ENCODE peak calls at places on chromosome 6, in four cellular contexts. Q is psoas muscle, V is hippocampal formation, F is H7. E is an unnamed sample.

GRCh38 chr6:155498370-155498769 is 42.7 kb upstream of the NOX3 start:
- DNase-seq in F (no peak), V (no peak), Q (no peak), E (no peak)

GRCh38 chr6:68368845-68369244 is 266.2 kb upstream of the ADGRB3 start:
- DNase-seq in V (no peak), Q (no peak), F (no peak), E (no peak)

GRCh38 chr6:12957321-12958051 is 240.9 kb downstream of the PHACTR1 start:
- DNase-seq in Q (peak), F (peak), V (peak), E (peak)

GRCh38 chr6:161301338-161301737 is 27.5 kb upstream of the AGPAT4 start:
- DNase-seq in V (no peak), Q (no peak), F (no peak), E (no peak)

GRCh38 chr6:69026243-69026642 is 391.2 kb downstream of the ADGRB3 start:
- DNase-seq in Q (no peak), V (no peak), F (no peak), E (no peak)

GRCh38 chr6:93721386-93722048 is 302.2 kb upstream of the EPHA7 start:
- DNase-seq in F (peak), Q (no peak), V (no peak), E (no peak)

GRCh38 chr6:139655783-139656705 is 281.6 kb upstream of the CITED2 start:
- DNase-seq in F (no peak), Q (no peak), V (no peak), E (no peak)

GRCh38 chr6:37137201-37137880 is 32.6 kb upstream of the PIM1 start:
- DNase-seq in Q (no peak), F (peak), V (no peak), E (no peak)

GRCh38 chr6:161417712-161418457 is 144.0 kb upstream of the AGPAT4 start:
- DNase-seq in F (peak), Q (peak), V (no peak), E (peak)

GRCh38 chr6:37867756-37868446 is 48.4 kb downstream of the ZFAND3 start:
- DNase-seq in V (no peak), F (no peak), Q (no peak), E (no peak)

E was measured in pancreas.